ENCODE peak calls at places on chromosomes 3 and 15, in nine cellular contexts. E is neuronal stem cell, Y is fibroblast of lung, N is HepG2, A is neural progenitor cell, J is hepatocyte, Z is H9, B is astrocyte, W is GM23248. I is an unnamed sample. For H3K4me1, the result is how much of the 10 kb centered on the place peaks cover.

GRCh38 chr15:29674661-29675533 is 147.4 kb downstream of the TJP1 start:
- DNase-seq in E (peak), Y (peak), N (peak), A (peak), J (peak), Z (peak), B (peak), W (peak), I (peak)

GRCh38 chr3:12325594-12326295 is 36.9 kb downstream of the PPARG start:
- DNase-seq in E (no peak), Y (no peak), N (no peak), A (no peak), J (no peak), Z (no peak), B (no peak), W (no peak), I (no peak)

GRCh38 chr15:80836991-80837390 is 57.8 kb downstream of the CEMIP start:
- DNase-seq in E (no peak), Y (peak), N (no peak), A (no peak), J (no peak), Z (no peak), B (no peak), W (no peak), I (peak)

GRCh38 chr3:187750041-187750512 is 4.8 kb upstream of the BCL6 start:
- DNase-seq in E (peak), Y (peak), N (peak), A (peak), J (peak), Z (peak), B (peak), W (no peak), I (no peak)

GRCh38 chr15:84869510-84869909 is 15.0 kb upstream of the SLC28A1 start:
- DNase-seq in E (no peak), Y (no peak), N (no peak), A (no peak), J (no peak), Z (no peak), B (no peak), W (no peak), I (no peak)

GRCh38 chr3:136390574-136390973 is 140.4 kb downstream of the PCCB start:
- DNase-seq in E (no peak), Y (no peak), N (no peak), A (no peak), J (no peak), Z (no peak), B (no peak), W (no peak), I (no peak)

GRCh38 chr3:157805553-157805952 is 300.7 kb downstream of the SHOX2 start:
- DNase-seq in E (no peak), Y (no peak), N (no peak), A (no peak), J (no peak), Z (no peak), B (no peak), W (no peak), I (no peak)

GRCh38 chr3:195704433-195704999 is 16.3 kb upstream of the MUC20 start:
- DNase-seq in E (no peak), Y (no peak), N (no peak), A (no peak), J (no peak), Z (no peak), B (no peak), W (no peak), I (no peak)

GRCh38 chr3:190941694-190942280 is 79.3 kb upstream of the GMNC start:
- DNase-seq in E (peak), Y (no peak), N (no peak), A (peak), J (no peak), Z (peak), B (no peak), W (no peak), I (no peak)

GRCh38 chr3:35829499-35829898 is 190.2 kb downstream of the ARPP21 start:
- DNase-seq in E (no peak), Y (peak), N (peak), A (no peak), J (peak), Z (no peak), B (peak), W (no peak), I (no peak)

GRCh38 chr3:71690222-71690821 is 34.9 kb downstream of the EIF4E3 start:
- DNase-seq in E (no peak), Y (peak), N (no peak), A (no peak), J (peak), Z (no peak), B (peak), W (peak), I (no peak)

GRCh38 chr3:186221733-186222378 is 113.0 kb upstream of the ETV5 start:
- DNase-seq in E (no peak), Y (no peak), N (no peak), A (no peak), J (no peak), Z (no peak), B (no peak), W (no peak), I (no peak)

GRCh38 chr15:39204031-39204430 is 376.8 kb upstream of the THBS1 start:
- DNase-seq in E (no peak), Y (peak), N (no peak), A (no peak), J (no peak), Z (no peak), B (no peak), W (peak), I (no peak)

DNA sequence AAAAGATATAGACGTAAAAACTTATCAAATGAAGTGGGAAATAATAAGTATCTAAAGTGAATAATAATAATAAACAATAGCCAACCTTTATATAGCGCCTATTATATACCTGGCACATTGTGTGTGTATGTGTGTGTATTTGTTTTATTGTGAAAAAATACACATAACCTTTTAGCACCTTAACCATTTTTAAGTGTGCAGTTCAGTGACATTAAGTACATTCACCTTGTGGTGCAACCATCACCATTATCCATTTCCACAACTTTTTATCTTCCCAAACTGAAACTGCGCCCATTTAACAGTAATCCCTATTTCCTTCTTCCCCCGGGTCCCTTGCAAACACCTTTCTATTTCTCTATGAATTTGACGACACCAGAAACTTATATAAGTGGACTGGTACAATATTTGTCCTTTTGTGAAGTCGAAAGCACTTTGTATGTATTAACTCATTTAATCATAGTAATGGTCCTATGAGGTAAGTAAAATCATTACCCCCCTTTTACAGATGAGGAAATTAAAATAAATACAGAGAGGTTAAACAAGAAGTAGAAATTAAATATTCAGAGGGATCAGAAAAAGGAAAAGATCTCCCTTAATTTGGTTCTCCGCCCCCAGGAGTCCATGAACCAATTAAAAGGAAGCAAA is 33.5 kb downstream of the GJD2 start:
- DNase-seq in E (no peak), Y (no peak), N (no peak), A (no peak), J (no peak), Z (no peak), B (no peak), W (no peak), I (no peak)
- H2AFZ ChIP-seq in E (peak), Y (no peak), N (no peak), A (no peak), J (no peak), Z (no peak), B (no peak), W (peak), I (peak)

GRCh38 chr3:58098531-58098930 is 90.3 kb downstream of the FLNB start:
- DNase-seq in E (no peak), Y (no peak), N (no peak), A (no peak), J (no peak), Z (no peak), B (no peak), W (no peak), I (no peak)

GRCh38 chr3:58092516-58092915 is 84.3 kb downstream of the FLNB start:
- DNase-seq in E (no peak), Y (no peak), N (no peak), A (no peak), J (no peak), Z (no peak), B (no peak), W (no peak), I (no peak)

GRCh38 chr3:58094657-58095056 is 86.4 kb downstream of the FLNB start:
- DNase-seq in E (no peak), Y (no peak), N (no peak), A (no peak), J (no peak), Z (no peak), B (no peak), W (no peak), I (no peak)

GRCh38 chr3:58093573-58094195 is 85.5 kb downstream of the FLNB start:
- DNase-seq in E (no peak), Y (peak), N (no peak), A (no peak), J (no peak), Z (no peak), B (peak), W (peak), I (peak)

GRCh38 chr3:58095471-58096145 is 87.4 kb downstream of the FLNB start:
- DNase-seq in E (no peak), Y (no peak), N (no peak), A (no peak), J (no peak), Z (no peak), B (no peak), W (no peak), I (no peak)
- H3K4me1 ChIP-seq in E (under half), Y (under half), N (under half), A (under half), J (under half), Z (under half), B (under half), W (under half), I (under half)

DNA sequence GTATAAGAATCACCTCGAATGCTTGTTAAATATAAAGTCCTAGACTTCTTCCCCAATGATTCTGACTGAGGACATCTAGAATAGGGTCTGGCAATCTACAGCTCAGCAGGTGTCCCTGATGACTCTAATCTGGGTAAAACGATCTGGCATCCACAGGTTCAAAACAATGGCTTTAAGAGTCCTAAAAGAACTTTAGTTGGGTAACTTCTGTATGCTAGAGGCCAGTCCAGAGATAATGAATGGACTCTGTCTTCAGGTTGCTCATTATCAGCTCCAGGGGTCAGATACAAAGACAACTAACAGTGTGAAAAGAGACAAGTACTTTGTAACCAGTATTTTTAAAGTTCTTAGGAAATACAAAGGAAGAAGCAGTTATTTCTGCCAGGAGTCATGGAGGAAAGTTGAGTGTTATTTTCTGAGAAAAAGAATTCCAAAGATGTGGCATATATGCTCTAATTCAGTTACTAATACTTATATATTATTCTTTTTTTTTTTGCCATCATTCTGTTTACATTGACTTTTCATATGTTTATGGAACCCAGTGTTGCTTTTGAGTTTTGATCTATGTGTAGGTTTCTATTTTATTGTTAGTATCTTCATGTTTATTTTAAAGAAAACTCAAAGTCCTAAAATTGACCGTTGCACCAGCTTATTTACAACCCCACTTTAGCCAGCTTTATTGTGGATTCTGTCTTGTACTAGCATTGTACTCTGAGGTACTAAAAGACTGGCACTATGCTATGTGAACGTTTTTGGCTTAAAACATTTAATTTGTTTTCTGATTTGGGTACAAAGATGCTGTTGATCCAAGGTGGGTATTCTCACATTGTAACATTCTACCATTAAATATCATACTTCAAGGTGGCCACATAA is 3.1 kb upstream of the GPR15 start:
- DNase-seq in E (peak), Y (no peak), N (peak), A (peak), J (no peak), Z (no peak), B (no peak), W (no peak), I (no peak)
- H2AFZ ChIP-seq in E (no peak), Y (no peak), N (no peak), A (no peak), J (no peak), Z (no peak), B (no peak), W (no peak), I (no peak)

GRCh38 chr3:17782751-17783150 is 40.3 kb upstream of the TBC1D5 start:
- DNase-seq in E (no peak), Y (no peak), N (no peak), A (no peak), J (no peak), Z (no peak), B (no peak), W (no peak), I (no peak)
- H3K4me1 ChIP-seq in E (under half), Y (under half), N (under half), A (under half), J (under half), Z (under half), B (under half), W (under half), I (under half)

GRCh38 chr15:89305395-89305794 is 29.2 kb downstream of the POLG start:
- DNase-seq in E (no peak), Y (no peak), N (no peak), A (no peak), J (no peak), Z (no peak), B (no peak), W (no peak), I (no peak)

GRCh38 chr15:89307791-89308190 is 26.8 kb downstream of the POLG start:
- DNase-seq in E (no peak), Y (peak), N (no peak), A (no peak), J (no peak), Z (no peak), B (peak), W (peak), I (peak)

GRCh38 chr15:89301304-89302089 is 33.1 kb downstream of the POLG start:
- DNase-seq in E (no peak), Y (no peak), N (no peak), A (no peak), J (no peak), Z (no peak), B (no peak), W (no peak), I (no peak)

GRCh38 chr15:89303986-89304385 is 30.6 kb downstream of the POLG start:
- DNase-seq in E (no peak), Y (no peak), N (no peak), A (no peak), J (no peak), Z (no peak), B (no peak), W (peak), I (peak)

GRCh38 chr15:89307046-89307587 is 27.5 kb downstream of the POLG start:
- DNase-seq in E (no peak), Y (peak), N (no peak), A (no peak), J (no peak), Z (no peak), B (peak), W (peak), I (peak)
- H2AFZ ChIP-seq in E (no peak), Y (no peak), N (no peak), A (no peak), J (no peak), Z (no peak), B (no peak), W (peak), I (peak)

GRCh38 chr15:68205558-68205944 is 419 bp upstream of the CALML4 start:
- DNase-seq in E (no peak), Y (no peak), N (no peak), A (no peak), J (no peak), Z (no peak), B (no peak), W (no peak), I (peak)
- H3K4me1 ChIP-seq in E (under half), Y (under half), N (under half), A (under half), J (under half), Z (under half), B (under half), W (under half), I (under half)

GRCh38 chr3:106276755-106277612 is 408.2 kb upstream of the CBLB start:
- DNase-seq in E (no peak), Y (no peak), N (no peak), A (no peak), J (no peak), Z (no peak), B (no peak), W (no peak), I (no peak)
- H2AFZ ChIP-seq in E (no peak), Y (no peak), N (no peak), A (no peak), J (no peak), Z (no peak), B (no peak), W (no peak), I (no peak)

I was measured in osteoblast.